ENCODE peak calls at places on chromosome 3, in four cellular contexts. K is A549, B is GM12878, S is SK-N-SH. M is an unnamed sample.

GRCh38 chr3:24377218-24377993 is 117.2 kb downstream of the THRB start:
- DNase-seq in K (no peak), B (no peak), S (no peak), M (no peak)

GRCh38 chr3:148971819-148972218 is 19.5 kb upstream of the GYG1 start:
- DNase-seq in K (no peak), B (no peak), S (no peak), M (peak; percentile 69)

GRCh38 chr3:46679681-46680080 is 13.8 kb downstream of the ALS2CL start:
- DNase-seq in K (no peak), B (no peak), S (no peak), M (no peak)

GRCh38 chr3:197430502-197430901 is 125.3 kb downstream of the BDH1 start:
- DNase-seq in K (no peak), B (no peak), S (no peak), M (no peak)

GRCh38 chr3:174186339-174186984 is 672.7 kb upstream of the NAALADL2 start:
- DNase-seq in K (no peak), B (no peak), S (no peak), M (no peak)

GRCh38 chr3:79032686-79033318 is 735.0 kb downstream of the ROBO1 start:
- DNase-seq in K (no peak), B (no peak), S (peak; percentile 51), M (peak; percentile 67)

GRCh38 chr3:184380210-184380626 is 364 bp downstream of the CHRD start:
- DNase-seq in K (peak; percentile 31), B (no peak), S (peak; percentile 91), M (no peak)

GRCh38 chr3:136682740-136683312 is 69.4 kb downstream of the STAG1 start:
- DNase-seq in K (no peak), B (no peak), S (no peak), M (no peak)

GRCh38 chr3:196624008-196624790 is 15.3 kb upstream of the NRROS start:
- DNase-seq in K (no peak), B (no peak), S (no peak), M (no peak)

GRCh38 chr3:127428344-127429001 is 140.6 kb upstream of the PRR20G start:
- DNase-seq in K (no peak), B (no peak), S (no peak), M (no peak)

GRCh38 chr3:166955549-166955948 is 424.5 kb downstream of the ZBBX start:
- DNase-seq in K (no peak), B (no peak), S (no peak), M (no peak)

DNA sequence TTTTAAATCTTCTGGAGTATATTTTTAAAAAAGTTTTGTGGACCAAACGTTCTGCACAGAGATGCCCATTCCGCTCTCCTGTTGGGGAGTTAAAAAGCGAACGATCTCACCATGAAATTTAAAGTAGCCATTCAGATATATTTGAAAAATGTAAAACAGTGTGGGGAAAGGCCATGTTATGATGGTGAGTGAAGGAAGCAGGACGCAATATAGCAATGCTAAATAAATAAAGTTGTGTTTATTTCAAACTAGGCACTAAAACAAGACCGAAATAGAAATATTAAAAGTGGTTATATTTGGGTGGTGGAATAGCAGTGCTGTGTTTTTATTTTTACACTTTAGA is 327 bp upstream of the CCDC13 start:
- DNase-seq in K (no peak), B (no peak), S (no peak), M (no peak)
- H3K27ac ChIP-seq in K (no peak overlapping the region), B (peak overlapping the region; percentile 67), S (peak overlapping the region; percentile 48), M (no peak overlapping the region)

GRCh38 chr3:52532517-52532837 is 1.2 kb downstream of the NT5DC2 start:
- DNase-seq in K (no peak), B (no peak), S (peak; percentile 70), M (peak; percentile 62)
- TF ChIP-seq RCOR1 in K (no peak), B (no peak), S (no peak), M (no peak)

DNA sequence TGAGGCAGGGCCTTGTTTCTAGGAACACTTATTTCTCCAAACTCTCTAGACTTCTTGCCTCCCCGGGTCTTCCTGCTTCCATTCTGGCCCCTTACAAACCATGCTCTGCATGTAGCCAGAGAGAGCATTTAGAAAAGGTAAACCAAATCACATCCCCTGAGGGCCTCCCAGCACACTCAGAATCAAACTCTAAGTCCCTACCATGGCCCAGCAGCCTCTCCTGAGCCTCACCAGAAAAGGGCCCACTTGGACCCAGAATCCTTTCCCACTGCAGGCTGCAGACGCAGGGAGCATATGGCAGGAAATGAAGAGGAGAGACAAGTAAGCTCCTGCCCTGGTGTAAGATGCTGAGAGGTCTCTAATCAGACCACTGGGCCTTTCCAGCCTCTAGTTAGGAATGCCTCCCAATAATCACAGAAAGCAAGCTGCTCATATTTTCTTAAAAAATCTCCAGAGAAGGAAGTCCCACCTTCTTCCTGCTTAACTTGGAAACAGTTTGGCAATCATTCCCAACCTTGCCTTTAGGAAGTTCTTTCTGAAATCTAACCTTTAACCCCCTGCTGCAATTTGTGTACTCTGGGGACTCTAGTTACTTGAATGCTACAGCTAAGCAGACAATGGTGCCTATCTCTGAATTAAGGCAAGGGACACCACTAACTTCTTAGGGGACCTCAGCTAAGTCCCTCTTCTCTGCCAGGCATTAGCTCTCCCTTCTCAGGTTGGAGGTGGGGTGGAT is 4.2 kb downstream of the AMOTL2 start:
- DNase-seq in K (no peak), B (no peak), S (no peak), M (no peak)
- H3K4me1 ChIP-seq in K (peaks cover 72% of the 10 kb centered on the region), B (no peaks in the 10 kb centered on the region), S (peaks cover 71% of the 10 kb centered on the region), M (peaks cover 62% of the 10 kb centered on the region)

GRCh38 chr3:171138027-171138426 is 111.5 kb upstream of the SLC2A2 start:
- DNase-seq in K (no peak), B (no peak), S (no peak), M (no peak)
- H3K27ac ChIP-seq in K (no peak overlapping the region), B (no peak overlapping the region), S (no peak overlapping the region), M (no peak overlapping the region)

GRCh38 chr3:39325223-39325622 is 4.3 kb upstream of the CCR8 start:
- DNase-seq in K (no peak), B (no peak), S (no peak), M (no peak)

GRCh38 chr3:39327053-39327745 is 2.3 kb upstream of the CCR8 start:
- DNase-seq in K (no peak), B (no peak), S (no peak), M (no peak)

GRCh38 chr3:39330824-39331223 is 1.3 kb downstream of the CCR8 start:
- DNase-seq in K (no peak), B (no peak), S (no peak), M (no peak)

GRCh38 chr3:39329493-39329892 is at the start of gene CCR8:
- DNase-seq in K (no peak), B (no peak), S (no peak), M (no peak)

DNA sequence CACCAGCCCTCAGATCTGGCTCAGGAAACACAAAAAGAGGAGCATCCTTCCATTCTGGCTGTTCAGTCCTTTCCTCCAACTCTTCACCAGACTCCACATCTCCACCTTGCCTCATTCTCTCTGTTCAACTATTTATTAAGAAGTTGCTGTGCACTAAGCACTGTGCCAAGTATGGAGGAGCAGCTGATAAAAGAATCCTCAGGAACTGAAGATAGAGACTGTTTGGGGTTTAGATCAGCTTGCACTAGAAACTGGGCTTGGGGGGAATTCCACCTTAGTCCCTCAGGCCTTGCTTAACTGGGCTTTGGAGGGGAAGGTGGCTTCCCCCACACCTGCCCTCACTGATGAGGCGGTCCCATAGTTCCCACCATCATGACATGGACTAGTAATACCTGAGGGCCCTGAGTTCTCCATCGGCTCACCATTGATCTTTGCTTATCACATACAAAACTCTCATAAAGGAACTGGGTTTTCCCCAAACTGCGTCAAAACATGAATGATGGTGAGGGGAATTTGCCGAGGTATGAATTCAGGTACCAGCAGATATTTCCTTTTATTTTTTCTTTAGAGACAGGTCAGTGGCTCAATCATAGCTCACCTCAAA is 1.7 kb upstream of the CCR8 start:
- DNase-seq in K (no peak), B (peak; percentile 67), S (no peak), M (no peak)
- TF ChIP-seq RCOR1 in K (no peak), B (no peak), S (no peak), M (no peak)

GRCh38 chr3:50340404-50341329 is at the start of gene RASSF1:
- DNase-seq in K (no peak), B (no peak), S (no peak), M (no peak)
- H3K4me1 ChIP-seq in K (peaks cover 10% of the 10 kb centered on the region), B (peaks cover 3% of the 10 kb centered on the region), S (peaks cover 5% of the 10 kb centered on the region), M (peaks cover 21% of the 10 kb centered on the region)

DNA sequence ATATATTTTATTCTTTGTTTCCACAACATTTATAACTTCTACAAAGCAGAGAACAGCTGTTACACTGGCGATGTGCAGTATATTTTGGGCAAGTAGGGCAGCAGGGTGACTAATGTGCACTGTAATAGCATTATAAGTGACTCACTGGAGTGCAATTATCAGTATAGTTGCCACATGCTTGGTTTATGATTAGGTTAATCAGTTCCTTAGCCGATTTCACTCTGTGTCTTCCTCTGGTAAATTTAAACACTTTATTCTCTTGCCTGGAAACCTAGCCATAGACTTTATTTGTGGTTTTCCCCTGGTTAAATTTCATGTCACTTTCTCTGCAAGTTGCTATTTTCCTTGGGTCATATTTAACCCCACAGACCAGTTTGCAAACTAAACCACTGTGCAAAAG is 690.1 kb upstream of the DPPA4 start:
- DNase-seq in K (no peak), B (no peak), S (peak; percentile 0), M (peak; percentile 78)
- H3K27ac ChIP-seq in K (peak overlapping the region; percentile 1), B (no peak overlapping the region), S (peak overlapping the region; percentile 25), M (no peak overlapping the region)

GRCh38 chr3:17288839-17289399 is 404.2 kb downstream of the PLCL2 start:
- DNase-seq in K (no peak), B (no peak), S (no peak), M (no peak)
- TF ChIP-seq RCOR1 in K (no peak), B (no peak), S (no peak), M (no peak)